ENCODE peak calls at places on chromosomes 13 and 19, in nine cellular contexts. One of them, this sample, is unnamed.

GRCh38 chr13:49494645-49495044 is 1.1 kb upstream of the PHF11 start:
- DNase-seq in IMR-90: no peak
- DNase-seq in transverse colon: no peak
- DNase-seq in tibial nerve: no peak
- DNase-seq in Peyer's patch: no peak
- DNase-seq in A549: no peak
- DNase-seq in suprapubic skin: no peak
- DNase-seq in GM12892: no peak
- DNase-seq in adrenal gland: no peak
- DNase-seq in this sample: no peak

GRCh38 chr19:5337126-5337525 is 3.5 kb downstream of the PTPRS start:
- DNase-seq in IMR-90: no peak
- DNase-seq in transverse colon: no peak
- DNase-seq in tibial nerve: no peak
- DNase-seq in Peyer's patch: no peak
- DNase-seq in A549: no peak
- DNase-seq in suprapubic skin: no peak
- DNase-seq in GM12892: no peak
- DNase-seq in adrenal gland: no peak
- DNase-seq in this sample: no peak

GRCh38 chr19:19964416-19964815 is 63.7 kb downstream of the ZNF93 start:
- DNase-seq in IMR-90: no peak
- DNase-seq in transverse colon: no peak
- DNase-seq in tibial nerve: no peak
- DNase-seq in Peyer's patch: no peak
- DNase-seq in A549: no peak
- DNase-seq in suprapubic skin: no peak
- DNase-seq in GM12892: no peak
- DNase-seq in adrenal gland: no peak
- DNase-seq in this sample: no peak

GRCh38 chr19:50562996-50563395 is 5.2 kb downstream of the LRRC4B start:
- DNase-seq in IMR-90: no peak
- DNase-seq in transverse colon: no peak
- DNase-seq in tibial nerve: no peak
- DNase-seq in Peyer's patch: no peak
- DNase-seq in A549: no peak
- DNase-seq in suprapubic skin: no peak
- DNase-seq in GM12892: peak
- DNase-seq in adrenal gland: no peak
- DNase-seq in this sample: no peak

GRCh38 chr19:38944981-38945506 is 14.3 kb downstream of the MRPS12 start:
- DNase-seq in IMR-90: no peak
- DNase-seq in transverse colon: no peak
- DNase-seq in tibial nerve: no peak
- DNase-seq in Peyer's patch: no peak
- DNase-seq in A549: no peak
- DNase-seq in suprapubic skin: no peak
- DNase-seq in GM12892: no peak
- DNase-seq in adrenal gland: no peak
- DNase-seq in this sample: no peak

GRCh38 chr13:36680918-36681317 is 7.1 kb downstream of the SERTM1 start:
- DNase-seq in IMR-90: no peak
- DNase-seq in transverse colon: no peak
- DNase-seq in tibial nerve: no peak
- DNase-seq in Peyer's patch: no peak
- DNase-seq in A549: no peak
- DNase-seq in suprapubic skin: no peak
- DNase-seq in GM12892: no peak
- DNase-seq in adrenal gland: no peak
- DNase-seq in this sample: no peak

GRCh38 chr19:16001481-16002312 is 52.9 kb downstream of the OR10H4 start:
- DNase-seq in IMR-90: peak
- DNase-seq in transverse colon: peak
- DNase-seq in tibial nerve: no peak
- DNase-seq in Peyer's patch: no peak
- DNase-seq in A549: no peak
- DNase-seq in suprapubic skin: no peak
- DNase-seq in GM12892: no peak
- DNase-seq in adrenal gland: no peak
- DNase-seq in this sample: no peak

GRCh38 chr13:101576452-101576851 is 124.0 kb downstream of the ITGBL1 start:
- DNase-seq in IMR-90: peak
- DNase-seq in transverse colon: no peak
- DNase-seq in tibial nerve: no peak
- DNase-seq in Peyer's patch: no peak
- DNase-seq in A549: no peak
- DNase-seq in suprapubic skin: no peak
- DNase-seq in GM12892: no peak
- DNase-seq in adrenal gland: no peak
- DNase-seq in this sample: no peak

GRCh38 chr13:34435338-34435737 is 506.7 kb upstream of the NBEA start:
- DNase-seq in IMR-90: no peak
- DNase-seq in transverse colon: no peak
- DNase-seq in tibial nerve: no peak
- DNase-seq in Peyer's patch: no peak
- DNase-seq in A549: no peak
- DNase-seq in suprapubic skin: no peak
- DNase-seq in GM12892: no peak
- DNase-seq in adrenal gland: peak
- DNase-seq in this sample: no peak

GRCh38 chr13:110924639-110924934 is 9.7 kb upstream of the ANKRD10 start:
- DNase-seq in IMR-90: no peak
- DNase-seq in transverse colon: no peak
- DNase-seq in tibial nerve: no peak
- DNase-seq in Peyer's patch: no peak
- DNase-seq in A549: no peak
- DNase-seq in suprapubic skin: no peak
- DNase-seq in GM12892: no peak
- DNase-seq in adrenal gland: no peak
- DNase-seq in this sample: no peak

GRCh38 chr13:30346159-30346788 is 38.9 kb upstream of the KATNAL1 start:
- DNase-seq in IMR-90: no peak
- DNase-seq in transverse colon: peak
- DNase-seq in tibial nerve: no peak
- DNase-seq in Peyer's patch: peak
- DNase-seq in A549: no peak
- DNase-seq in suprapubic skin: no peak
- DNase-seq in GM12892: no peak
- DNase-seq in adrenal gland: no peak
- DNase-seq in this sample: peak

GRCh38 chr19:30178721-30179402 is 193.3 kb upstream of the ZNF536 start:
- DNase-seq in IMR-90: no peak
- DNase-seq in transverse colon: no peak
- DNase-seq in tibial nerve: no peak
- DNase-seq in Peyer's patch: no peak
- DNase-seq in A549: no peak
- DNase-seq in suprapubic skin: no peak
- DNase-seq in GM12892: no peak
- DNase-seq in adrenal gland: no peak
- DNase-seq in this sample: no peak

DNA sequence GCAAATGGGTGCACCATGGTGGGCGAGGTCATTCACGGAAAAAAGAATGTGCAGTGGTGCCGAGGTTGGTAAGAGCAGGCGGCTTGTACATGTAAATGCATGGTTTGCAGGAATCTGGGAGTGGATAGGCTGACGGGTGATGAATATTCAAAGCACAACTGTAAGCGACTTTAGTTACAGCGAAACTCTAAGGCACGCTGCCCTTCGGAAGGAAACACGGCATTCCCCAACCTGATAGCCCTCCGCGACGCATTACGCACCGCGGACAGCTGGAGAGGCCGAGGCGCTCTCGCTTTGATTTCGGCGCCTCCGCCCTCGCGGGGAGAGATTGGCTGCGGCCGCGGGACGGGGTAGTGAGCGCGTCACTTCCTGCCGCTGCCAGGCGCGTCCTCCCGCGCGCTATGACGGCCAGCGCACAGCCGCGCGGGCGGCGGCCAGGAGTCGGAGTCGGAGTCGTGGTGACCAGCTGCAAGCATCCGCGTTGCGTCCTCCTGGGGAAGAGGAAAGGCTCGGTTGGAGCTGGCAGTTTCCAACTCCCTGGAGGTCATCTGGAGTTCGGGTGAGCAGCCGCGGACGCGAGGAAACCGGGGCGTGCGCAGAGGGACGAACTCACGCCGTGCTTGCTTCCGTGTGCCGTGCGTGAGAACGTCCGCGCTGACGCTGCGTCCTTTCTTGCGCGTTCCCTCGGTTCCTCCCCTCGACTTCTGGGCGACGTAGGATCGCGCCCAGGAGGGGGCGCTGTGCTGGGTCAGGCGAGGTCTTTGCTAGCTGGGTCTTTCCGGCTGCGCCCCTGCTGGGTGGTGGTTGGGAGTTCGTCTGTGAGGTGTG is at the start of gene NUDT15:
- DNase-seq in IMR-90: peak
- DNase-seq in transverse colon: peak
- DNase-seq in tibial nerve: peak
- DNase-seq in Peyer's patch: peak
- DNase-seq in A549: peak
- DNase-seq in suprapubic skin: peak
- DNase-seq in GM12892: peak
- DNase-seq in adrenal gland: peak
- DNase-seq in this sample: peak
- TF ChIP-seq POLR2A in IMR-90: peak
- TF ChIP-seq POLR2A in transverse colon: peak
- TF ChIP-seq POLR2A in tibial nerve: peak
- TF ChIP-seq POLR2A in Peyer's patch: peak
- TF ChIP-seq POLR2A in A549: peak
- TF ChIP-seq POLR2A in suprapubic skin: peak
- TF ChIP-seq POLR2A in GM12892: peak
- TF ChIP-seq POLR2A in adrenal gland: peak
- TF ChIP-seq POLR2A in this sample: peak

GRCh38 chr19:35269425-35270117 is 809 bp downstream of the USF2 start:
- DNase-seq in IMR-90: peak
- DNase-seq in transverse colon: peak
- DNase-seq in tibial nerve: peak
- DNase-seq in Peyer's patch: peak
- DNase-seq in A549: peak
- DNase-seq in suprapubic skin: peak
- DNase-seq in GM12892: peak
- DNase-seq in adrenal gland: peak
- DNase-seq in this sample: peak
- TF ChIP-seq POLR2A in IMR-90: no peak
- TF ChIP-seq POLR2A in transverse colon: peak
- TF ChIP-seq POLR2A in tibial nerve: no peak
- TF ChIP-seq POLR2A in Peyer's patch: no peak
- TF ChIP-seq POLR2A in A549: no peak
- TF ChIP-seq POLR2A in suprapubic skin: no peak
- TF ChIP-seq POLR2A in GM12892: no peak
- TF ChIP-seq POLR2A in adrenal gland: no peak
- TF ChIP-seq POLR2A in this sample: no peak

DNA sequence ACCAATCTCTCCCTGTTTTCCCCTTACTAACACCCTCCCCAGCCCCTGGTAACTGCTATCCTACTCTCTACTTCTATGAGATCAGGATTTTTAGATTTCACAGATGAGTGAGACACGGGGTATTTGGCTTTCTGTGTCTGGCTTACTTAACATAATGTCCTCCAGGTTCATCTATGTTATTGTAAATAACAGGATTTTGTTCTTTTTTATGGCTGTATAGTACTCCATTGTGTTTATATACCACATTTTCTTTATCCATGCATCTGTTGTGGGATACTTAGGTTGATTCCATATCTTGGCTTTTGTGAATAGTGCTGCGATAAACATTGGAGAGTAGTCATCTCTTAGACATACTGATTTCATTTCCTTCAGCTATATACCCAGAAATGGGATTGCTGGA is 28.5 kb upstream of the ATP11A start:
- DNase-seq in IMR-90: no peak
- DNase-seq in transverse colon: no peak
- DNase-seq in tibial nerve: no peak
- DNase-seq in Peyer's patch: no peak
- DNase-seq in A549: no peak
- DNase-seq in suprapubic skin: no peak
- DNase-seq in GM12892: no peak
- DNase-seq in adrenal gland: no peak
- DNase-seq in this sample: no peak
- TF ChIP-seq POLR2A in IMR-90: no peak
- TF ChIP-seq POLR2A in transverse colon: no peak
- TF ChIP-seq POLR2A in tibial nerve: no peak
- TF ChIP-seq POLR2A in Peyer's patch: no peak
- TF ChIP-seq POLR2A in A549: no peak
- TF ChIP-seq POLR2A in suprapubic skin: no peak
- TF ChIP-seq POLR2A in GM12892: no peak
- TF ChIP-seq POLR2A in adrenal gland: no peak
- TF ChIP-seq POLR2A in this sample: no peak

GRCh38 chr19:52901842-52902241 is 4.4 kb upstream of the ZNF320 start:
- DNase-seq in IMR-90: no peak
- DNase-seq in transverse colon: no peak
- DNase-seq in tibial nerve: no peak
- DNase-seq in Peyer's patch: no peak
- DNase-seq in A549: no peak
- DNase-seq in suprapubic skin: no peak
- DNase-seq in GM12892: no peak
- DNase-seq in adrenal gland: no peak
- DNase-seq in this sample: no peak

GRCh38 chr19:52898101-52898500 is 666 bp upstream of the ZNF320 start:
- DNase-seq in IMR-90: no peak
- DNase-seq in transverse colon: no peak
- DNase-seq in tibial nerve: no peak
- DNase-seq in Peyer's patch: no peak
- DNase-seq in A549: no peak
- DNase-seq in suprapubic skin: no peak
- DNase-seq in GM12892: no peak
- DNase-seq in adrenal gland: peak
- DNase-seq in this sample: peak

GRCh38 chr19:52896431-52897148 is 845 bp downstream of the ZNF320 start:
- DNase-seq in IMR-90: peak
- DNase-seq in transverse colon: peak
- DNase-seq in tibial nerve: no peak
- DNase-seq in Peyer's patch: peak
- DNase-seq in A549: no peak
- DNase-seq in suprapubic skin: peak
- DNase-seq in GM12892: no peak
- DNase-seq in adrenal gland: peak
- DNase-seq in this sample: no peak

DNA sequence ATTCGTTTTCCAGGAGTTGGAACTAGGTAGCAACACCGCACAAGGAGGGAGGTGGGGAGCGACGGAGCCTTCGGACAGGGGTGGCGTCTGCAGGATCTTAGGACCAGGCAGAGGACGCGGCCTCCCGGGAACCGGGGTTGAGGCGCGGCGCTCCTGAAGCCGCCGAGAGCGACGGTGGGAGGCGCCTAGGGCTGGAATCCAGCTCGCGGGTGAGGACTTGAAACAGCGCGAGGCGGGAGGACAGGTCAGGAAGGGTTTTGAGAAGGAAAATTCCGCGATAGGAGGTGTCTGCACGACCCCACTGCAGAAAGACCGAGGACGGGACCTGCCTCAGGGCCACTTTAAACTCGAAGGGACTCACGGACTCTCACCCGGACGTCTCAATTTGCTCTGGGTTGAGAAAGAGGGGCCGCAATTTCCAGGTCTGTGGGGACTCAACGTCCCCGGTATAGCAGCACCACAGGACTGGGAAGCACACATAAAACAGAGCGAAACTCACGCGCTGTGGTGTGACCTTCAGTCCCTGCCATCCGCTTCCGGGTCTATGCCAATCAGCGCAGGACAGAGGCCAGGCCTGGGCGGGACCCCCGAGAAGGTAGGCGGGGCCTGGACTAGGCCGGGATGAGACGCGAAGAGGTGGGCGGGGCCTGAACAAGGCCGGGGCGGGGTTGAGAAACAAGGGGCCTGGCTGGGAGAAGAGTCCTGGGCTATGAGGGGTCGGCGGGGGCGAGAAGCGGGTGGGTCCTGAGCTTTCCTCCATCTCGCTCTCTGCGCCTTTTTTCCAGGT is at the start of gene ZNF320:
- DNase-seq in IMR-90: peak
- DNase-seq in transverse colon: peak
- DNase-seq in tibial nerve: peak
- DNase-seq in Peyer's patch: peak
- DNase-seq in A549: no peak
- DNase-seq in suprapubic skin: peak
- DNase-seq in GM12892: peak
- DNase-seq in adrenal gland: peak
- DNase-seq in this sample: peak
- TF ChIP-seq POLR2A in IMR-90: peak
- TF ChIP-seq POLR2A in transverse colon: peak
- TF ChIP-seq POLR2A in tibial nerve: no peak
- TF ChIP-seq POLR2A in Peyer's patch: peak
- TF ChIP-seq POLR2A in A549: no peak
- TF ChIP-seq POLR2A in suprapubic skin: peak
- TF ChIP-seq POLR2A in GM12892: peak
- TF ChIP-seq POLR2A in adrenal gland: peak
- TF ChIP-seq POLR2A in this sample: peak

This sample was measured in spleen.